ENCODE peak calls at places on chromosome 21, in eight cellular contexts. X is hepatocyte, G is SK-N-SH, H is PC-3, V is GM23248, M is neural progenitor cell, A is HCT116, Y is MM.1S. T is an unnamed sample.

GRCh38 chr21:38863843-38864363 is 58.2 kb downstream of the ETS2 start:
- DNase-seq in G (no peak), H (no peak), M (no peak), A (no peak), Y (no peak), V (no peak), X (no peak), T (no peak)

GRCh38 chr21:36776981-36777617 is 78.2 kb downstream of the SIM2 start:
- DNase-seq in M (no peak), X (no peak), G (no peak), V (no peak), Y (no peak), H (no peak), A (no peak), T (no peak)

GRCh38 chr21:16310191-16310590 is 580.4 kb downstream of the USP25 start:
- DNase-seq in X (no peak), V (no peak), A (no peak), Y (no peak), M (no peak), G (no peak), H (no peak), T (no peak)

GRCh38 chr21:36499578-36500471 is 19.9 kb upstream of the CLDN14 start:
- DNase-seq in G (no peak), V (peak; percentile 61), Y (no peak), A (no peak), X (no peak), M (no peak), H (peak; percentile 70), T (no peak)

GRCh38 chr21:44415073-44416025 is 40.0 kb upstream of the LRRC3 start:
- DNase-seq in G (no peak), V (no peak), A (no peak), H (no peak), X (no peak), M (peak; percentile 38), Y (no peak), T (no peak)

GRCh38 chr21:32771134-32771523 is 426 bp downstream of the PAXBP1 start:
- DNase-seq in G (peak; percentile 80), M (peak; percentile 84), V (peak; percentile 86), Y (peak; percentile 60), H (peak; percentile 50), A (no peak), X (peak; percentile 84), T (peak; percentile 83)

GRCh38 chr21:31780944-31781343 is 49.0 kb upstream of the SCAF4 start:
- DNase-seq in G (no peak), Y (peak; percentile 68), X (peak; percentile 54), H (peak; percentile 72), M (no peak), A (peak; percentile 47), V (no peak), T (peak; percentile 67)

GRCh38 chr21:28485301-28486022 is 507.2 kb downstream of the LTN1 start:
- DNase-seq in A (no peak), H (peak; percentile 41), Y (no peak), M (no peak), G (no peak), X (no peak), V (peak; percentile 84), T (no peak)

GRCh38 chr21:32648165-32648564 is 36.0 kb upstream of the CFAP298 start:
- DNase-seq in M (no peak), G (no peak), Y (no peak), V (no peak), X (no peak), A (no peak), H (no peak), T (no peak)

GRCh38 chr21:29295066-29295650 is 3.6 kb upstream of the BACH1 start:
- DNase-seq in H (no peak), A (no peak), M (no peak), Y (no peak), G (no peak), X (no peak), V (no peak), T (no peak)

GRCh38 chr21:37758997-37759396 is 157.3 kb downstream of the KCNJ6 start:
- DNase-seq in V (peak; percentile 68), H (peak; percentile 53), X (peak; percentile 79), A (no peak), G (peak; percentile 36), Y (peak; percentile 40), M (peak; percentile 70), T (peak; percentile 19)

GRCh38 chr21:38323721-38324591 is 67.2 kb downstream of the KCNJ15 start:
- DNase-seq in A (no peak), G (no peak), X (peak; percentile 36), Y (peak; percentile 37), M (peak; percentile 6), V (peak; percentile 97), H (peak; percentile 95), T (no peak)

GRCh38 chr21:28447453-28447852 is 545.2 kb downstream of the LTN1 start:
- DNase-seq in Y (no peak), A (no peak), M (no peak), H (no peak), X (no peak), V (peak; percentile 66), G (no peak), T (no peak)

DNA sequence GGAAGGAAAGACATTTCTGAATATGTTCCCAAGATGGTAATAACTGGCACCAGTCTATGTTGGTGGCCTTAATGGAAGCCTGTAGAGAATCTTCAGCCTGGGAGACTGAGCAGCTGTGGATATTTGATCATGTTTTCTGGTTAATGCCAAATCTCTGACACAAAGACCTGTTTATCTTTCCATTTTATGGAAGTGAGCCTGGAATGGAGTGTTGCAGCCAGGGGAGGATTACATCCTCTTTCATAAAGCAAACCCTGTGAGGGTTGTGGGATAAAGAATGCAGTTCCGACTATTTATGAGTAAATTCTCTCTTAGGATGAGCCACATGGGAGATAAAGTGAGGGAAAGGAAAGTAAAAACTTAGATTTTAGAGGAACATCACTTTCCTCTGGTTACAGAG is 144.1 kb downstream of the PCP4 start:
- DNase-seq in A (no peak), Y (no peak), X (peak; percentile 25), M (no peak), G (no peak), H (no peak), V (no peak), T (no peak)
- H3K9me3 ChIP-seq in A (peaks cover 35% of the 10 kb centered on the region), Y (no peaks in the 10 kb centered on the region), X (no peaks in the 10 kb centered on the region), M (no peaks in the 10 kb centered on the region), G (no peaks in the 10 kb centered on the region), H (peaks cover 34% of the 10 kb centered on the region), V (no peaks in the 10 kb centered on the region), T (no peaks in the 10 kb centered on the region)

DNA sequence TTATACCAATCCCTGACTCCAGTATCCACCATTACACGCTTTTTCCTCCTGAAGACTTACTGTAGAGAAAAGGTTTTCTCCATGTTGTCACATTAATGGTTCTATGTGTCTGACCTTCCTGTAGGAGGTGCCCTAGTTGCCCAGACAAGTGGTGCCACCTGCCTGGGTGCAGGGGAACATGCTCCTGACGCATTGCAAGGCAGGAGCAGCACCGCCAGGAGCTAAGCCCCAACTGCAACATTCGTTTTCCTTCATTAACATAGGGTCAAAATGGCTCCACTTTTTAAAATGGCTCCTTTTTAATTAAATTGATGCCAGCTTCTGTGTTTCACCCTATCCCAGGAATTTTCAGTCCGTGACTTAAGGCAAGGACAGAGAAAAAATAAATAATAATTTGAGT is 220.1 kb upstream of the SAMSN1 start:
- DNase-seq in H (peak; percentile 8), X (no peak), V (no peak), M (peak; percentile 10), A (peak; percentile 7), G (peak; percentile 0), Y (no peak), T (peak; percentile 6)
- TF ChIP-seq EZH2phosphoT487 in H (no peak), X (no peak), V (no peak), M (no peak), A (no peak), G (no peak), Y (no peak), T (no peak)

GRCh38 chr21:30695956-30696355 is 22.6 kb downstream of the KRTAP21-3 start:
- DNase-seq in Y (no peak), M (no peak), V (no peak), H (peak; percentile 52), G (no peak), X (no peak), A (no peak), T (no peak)
- H3K9me3 ChIP-seq in Y (no peaks in the 10 kb centered on the region), M (peaks cover 18% of the 10 kb centered on the region), V (peaks cover 6% of the 10 kb centered on the region), H (no peaks in the 10 kb centered on the region), G (no peaks in the 10 kb centered on the region), X (no peaks in the 10 kb centered on the region), A (peaks cover 22% of the 10 kb centered on the region), T (peaks cover 6% of the 10 kb centered on the region)

GRCh38 chr21:45736042-45736704 is 92.6 kb downstream of the PCBP3 start:
- DNase-seq in X (no peak), A (no peak), G (no peak), Y (no peak), M (no peak), V (no peak), H (no peak), T (no peak)
- TF ChIP-seq EZH2phosphoT487 in X (no peak), A (no peak), G (no peak), Y (no peak), M (no peak), V (no peak), H (no peak), T (no peak)

DNA sequence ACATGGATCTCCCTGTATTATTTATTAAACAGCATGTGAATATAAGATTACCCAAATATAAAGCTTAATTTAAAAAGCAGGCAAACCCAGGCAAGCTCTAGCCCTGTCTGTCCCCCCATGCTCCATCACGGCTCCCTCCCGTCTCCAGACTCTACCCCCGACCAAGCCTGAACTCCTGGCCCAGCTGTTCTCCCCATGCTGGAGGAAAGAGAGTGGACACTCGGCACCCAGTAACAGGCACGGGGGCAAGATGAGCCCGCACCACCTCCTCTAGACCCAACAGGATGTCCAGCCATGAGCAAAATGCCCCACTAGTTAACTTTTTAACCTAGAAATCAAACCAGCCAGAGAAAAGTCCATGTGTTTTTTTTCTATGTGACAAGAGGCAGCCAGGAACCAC is 19.3 kb downstream of the SLC19A1 start:
- DNase-seq in X (no peak), M (no peak), V (no peak), A (no peak), G (no peak), H (no peak), Y (no peak), T (no peak)
- H3K9me3 ChIP-seq in X (peaks cover 22% of the 10 kb centered on the region), M (peaks cover 12% of the 10 kb centered on the region), V (peaks cover 8% of the 10 kb centered on the region), A (peaks cover 20% of the 10 kb centered on the region), G (peaks cover 30% of the 10 kb centered on the region), H (peaks cover 35% of the 10 kb centered on the region), Y (no peaks in the 10 kb centered on the region), T (peaks cover 36% of the 10 kb centered on the region)

DNA sequence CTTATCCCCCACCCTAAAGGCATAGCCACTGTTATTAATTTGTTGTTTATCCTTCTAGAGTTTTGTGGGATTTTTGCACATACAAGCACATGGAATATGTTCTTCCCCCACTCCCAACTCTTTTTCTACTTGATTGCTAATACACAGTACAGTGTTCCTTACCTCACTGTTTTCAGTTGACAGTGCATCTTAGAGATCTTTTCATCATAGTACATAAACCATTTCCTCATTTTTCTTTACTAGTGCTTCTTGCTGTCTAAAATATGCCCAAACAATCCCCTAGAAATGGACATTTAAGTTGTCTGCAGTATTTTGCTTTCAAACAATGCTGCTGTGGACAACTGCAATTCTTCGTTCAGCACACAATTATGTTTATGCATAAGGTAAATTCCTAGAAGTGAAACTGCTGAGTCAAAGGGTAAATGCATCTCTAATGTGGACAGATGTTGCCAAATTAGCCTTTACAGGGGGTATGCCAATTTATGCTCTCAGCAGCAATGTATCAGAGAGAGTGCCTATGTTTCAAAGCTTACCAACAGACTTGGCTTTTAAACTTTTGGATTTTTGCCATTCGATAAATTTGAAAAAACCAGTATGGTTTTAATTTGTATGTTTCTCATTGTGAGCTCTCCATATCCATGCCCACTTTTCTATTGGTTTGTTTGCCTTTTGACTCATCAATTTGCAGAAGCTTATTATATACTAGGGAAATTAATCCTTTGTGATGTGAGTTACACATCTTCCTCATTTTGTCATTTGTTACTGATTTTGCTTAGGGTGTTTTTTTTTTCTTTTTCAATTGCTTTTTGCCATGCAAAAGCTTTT is 132.6 kb downstream of the MRPS6 start:
- DNase-seq in A (no peak), Y (peak; percentile 84), G (no peak), X (no peak), M (no peak), H (peak; percentile 58), V (peak; percentile 31), T (no peak)
- TF ChIP-seq EZH2phosphoT487 in A (no peak), Y (no peak), G (no peak), X (no peak), M (no peak), H (no peak), V (no peak), T (no peak)

T was measured in OCI-LY7.